ENCODE peak calls at places on chromosomes 3 and 15, in eight cellular contexts. U is Caco-2, Y is NT2/D1, H is hepatocyte, L is mammary epithelial cell, I is Peyer's patch, O is GM23338, B is WERI-Rb-1. N is an unnamed sample.

GRCh38 chr3:183370391-183370790 is 58.0 kb downstream of the MCF2L2 start:
- DNase-seq in U (no peak), Y (no peak), H (no peak), L (no peak), I (no peak), O (no peak), B (no peak), N (no peak)

GRCh38 chr3:64467255-64467944 is 220.4 kb downstream of the ADAMTS9 start:
- DNase-seq in U (no peak), Y (no peak), H (no peak), L (no peak), I (no peak), O (no peak), B (no peak), N (no peak)

GRCh38 chr3:17204049-17204650 is 319.4 kb downstream of the PLCL2 start:
- DNase-seq in U (no peak), Y (no peak), H (no peak), L (no peak), I (no peak), O (no peak), B (no peak), N (no peak)

GRCh38 chr3:192207661-192208060 is 519.7 kb downstream of the FGF12 start:
- DNase-seq in U (no peak), Y (no peak), H (no peak), L (no peak), I (no peak), O (no peak), B (peak; percentile 5), N (peak; percentile 5)

GRCh38 chr15:98657721-98658120 is 9.4 kb downstream of the IGF1R start:
- DNase-seq in U (no peak), Y (no peak), H (no peak), L (peak; percentile 93), I (no peak), O (no peak), B (no peak), N (peak; percentile 66)

GRCh38 chr3:178086419-178086818 is 449.8 kb upstream of the KCNMB2 start:
- DNase-seq in U (no peak), Y (no peak), H (no peak), L (no peak), I (no peak), O (no peak), B (no peak), N (no peak)

GRCh38 chr3:179560791-179561190 is 1.9 kb upstream of the ACTL6A start:
- DNase-seq in U (no peak), Y (no peak), H (no peak), L (no peak), I (no peak), O (no peak), B (no peak), N (no peak)

GRCh38 chr3:151044706-151045105 is 40.8 kb upstream of the MED12L start:
- DNase-seq in U (no peak), Y (no peak), H (no peak), L (peak; percentile 29), I (no peak), O (no peak), B (no peak), N (no peak)

GRCh38 chr15:77527164-77527778 is 105.4 kb downstream of the LINGO1 start:
- DNase-seq in U (peak; percentile 84), Y (no peak), H (peak; percentile 88), L (peak; percentile 24), I (no peak), O (peak; percentile 39), B (peak; percentile 76), N (peak; percentile 58)

GRCh38 chr3:14576163-14576562 is 36.0 kb upstream of the GRIP2 start:
- DNase-seq in U (no peak), Y (no peak), H (no peak), L (no peak), I (no peak), O (no peak), B (no peak), N (no peak)

GRCh38 chr15:50911001-50911400 is 2.5 kb downstream of the AP4E1 start:
- DNase-seq in U (no peak), Y (no peak), H (no peak), L (no peak), I (no peak), O (no peak), B (no peak), N (no peak)

GRCh38 chr15:58340176-58340575 is 91.6 kb upstream of the LIPC start:
- DNase-seq in U (no peak), Y (no peak), H (no peak), L (peak; percentile 52), I (no peak), O (no peak), B (no peak), N (no peak)

GRCh38 chr3:118636841-118637240 is 397.8 kb downstream of the IGSF11 start:
- DNase-seq in U (peak; percentile 56), Y (no peak), H (peak; percentile 39), L (peak; percentile 35), I (no peak), O (peak; percentile 69), B (no peak), N (no peak)

DNA sequence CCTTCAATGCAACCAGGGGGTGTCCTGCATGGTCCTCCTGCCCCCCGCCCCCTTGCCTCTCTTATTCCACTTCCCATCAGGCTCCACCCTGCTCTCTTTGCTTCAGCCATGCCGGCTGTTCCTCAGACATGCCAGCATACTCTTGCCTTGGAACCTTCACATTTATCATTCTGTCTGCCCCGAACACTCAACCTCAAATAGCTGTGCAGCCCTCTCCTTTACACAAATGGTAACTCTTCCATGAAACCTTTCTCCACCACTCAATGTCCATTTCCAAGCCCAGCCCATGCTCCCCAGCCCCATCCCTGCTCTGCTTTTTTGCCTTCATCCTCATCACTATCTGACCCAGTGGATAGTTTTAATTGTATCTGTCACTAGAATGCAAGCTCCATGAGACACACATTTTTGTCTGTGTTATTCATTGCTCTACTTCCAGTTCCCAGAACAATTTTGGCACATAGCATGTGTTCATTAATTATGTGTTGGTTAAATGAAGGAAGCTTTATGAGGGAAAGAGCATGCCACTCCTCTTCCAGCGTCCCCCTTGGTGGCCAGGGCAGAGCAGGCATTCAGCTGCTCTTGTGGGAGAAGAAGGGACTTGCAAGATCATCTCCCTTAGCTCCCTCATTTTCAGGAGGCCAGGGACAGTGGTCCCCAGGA is 654 bp upstream of the GALNT15 start:
- DNase-seq in U (no peak), Y (no peak), H (no peak), L (no peak), I (no peak), O (no peak), B (no peak), N (no peak)
- H3K4me3 ChIP-seq in U (no peak overlapping the region), Y (no peak overlapping the region), H (no peak overlapping the region), L (no peak overlapping the region), I (no peak overlapping the region), O (no peak overlapping the region), B (no peak overlapping the region), N (no peak overlapping the region)

GRCh38 chr3:188152660-188153497 is 1.1 kb upstream of the LPP start:
- DNase-seq in U (peak; percentile 61), Y (peak; percentile 76), H (peak; percentile 78), L (peak; percentile 43), I (peak; percentile 25), O (peak; percentile 83), B (no peak), N (peak; percentile 70)

GRCh38 chr3:188151438-188151837 is 2.5 kb upstream of the LPP start:
- DNase-seq in U (no peak), Y (no peak), H (no peak), L (no peak), I (no peak), O (no peak), B (no peak), N (no peak)

GRCh38 chr3:188149587-188149986 is 4.4 kb upstream of the LPP start:
- DNase-seq in U (no peak), Y (no peak), H (no peak), L (no peak), I (no peak), O (no peak), B (no peak), N (no peak)

GRCh38 chr3:188153498-188153948 is 434 bp upstream of the LPP start:
- DNase-seq in U (peak; percentile 87), Y (peak; percentile 85), H (peak; percentile 95), L (peak; percentile 88), I (peak; percentile 51), O (peak; percentile 95), B (peak; percentile 71), N (peak; percentile 93)

DNA sequence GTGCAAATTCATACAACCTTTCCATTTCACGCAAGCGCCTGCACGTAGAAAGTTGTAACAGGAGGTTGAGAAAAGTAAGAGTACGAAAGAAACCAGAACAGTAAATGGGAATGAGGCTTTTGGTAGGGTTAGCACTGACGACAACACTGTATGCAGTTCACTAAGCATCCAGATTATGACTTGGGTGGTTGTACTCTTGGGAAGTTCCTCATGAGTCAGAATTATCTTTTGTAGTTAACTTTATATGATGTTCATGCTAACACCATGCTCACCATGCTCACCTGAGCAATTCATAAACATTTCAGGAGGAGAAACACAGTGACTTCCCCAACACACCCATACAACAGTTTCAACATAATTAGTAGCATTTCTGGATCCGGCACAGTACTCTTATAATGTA is 3.0 kb upstream of the LPP start:
- DNase-seq in U (no peak), Y (no peak), H (no peak), L (peak; percentile 38), I (no peak), O (no peak), B (no peak), N (no peak)
- H3K36me3 ChIP-seq in U (no peaks in the 10 kb centered on the region), Y (no peaks in the 10 kb centered on the region), H (no peaks in the 10 kb centered on the region), L (no peaks in the 10 kb centered on the region), I (no peaks in the 10 kb centered on the region), O (no peaks in the 10 kb centered on the region), B (no peaks in the 10 kb centered on the region), N (no peaks in the 10 kb centered on the region)

GRCh38 chr3:175258763-175259162 is 399.6 kb downstream of the NAALADL2 start:
- DNase-seq in U (no peak), Y (no peak), H (no peak), L (peak; percentile 50), I (no peak), O (no peak), B (no peak), N (peak; percentile 12)

GRCh38 chr3:175255698-175256097 is 396.6 kb downstream of the NAALADL2 start:
- DNase-seq in U (no peak), Y (no peak), H (no peak), L (peak; percentile 85), I (no peak), O (no peak), B (no peak), N (peak; percentile 33)

DNA sequence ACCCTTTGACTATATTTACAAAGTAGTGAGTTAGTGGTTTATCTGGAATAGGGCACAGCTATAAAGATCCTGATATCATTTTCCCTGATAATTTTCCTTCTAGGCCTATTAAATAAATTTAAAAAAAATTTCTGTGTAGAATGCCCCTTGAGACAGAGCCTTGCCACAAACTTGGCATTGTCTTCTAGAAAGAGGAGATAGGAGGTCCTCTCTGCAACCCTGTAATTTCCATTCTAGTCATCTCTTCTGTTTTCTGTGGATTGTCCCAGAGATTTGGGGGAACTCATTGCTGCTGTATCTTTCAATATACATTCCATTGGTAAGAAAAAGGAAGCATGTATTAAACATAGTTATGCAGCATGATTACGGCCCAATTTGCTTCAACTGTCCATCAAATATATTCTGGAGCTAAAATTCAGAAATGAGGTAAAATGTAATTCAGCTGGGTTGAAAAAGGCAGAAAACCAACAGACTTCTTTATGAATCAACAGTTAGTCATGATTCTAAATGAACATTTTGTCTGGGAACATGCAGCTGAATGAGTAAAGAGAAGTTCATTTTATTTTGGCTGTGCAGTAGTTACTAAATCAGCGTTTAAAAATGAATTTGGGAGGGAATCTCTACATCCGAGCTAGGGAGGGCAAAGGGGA is 401.1 kb downstream of the NAALADL2 start:
- DNase-seq in U (no peak), Y (no peak), H (no peak), L (peak; percentile 60), I (no peak), O (no peak), B (no peak), N (no peak)
- H3K4me3 ChIP-seq in U (no peak overlapping the region), Y (no peak overlapping the region), H (no peak overlapping the region), L (no peak overlapping the region), I (no peak overlapping the region), O (no peak overlapping the region), B (no peak overlapping the region), N (no peak overlapping the region)

GRCh38 chr3:96755519-96755918 is 58.9 kb upstream of the EPHA6 start:
- DNase-seq in U (no peak), Y (no peak), H (no peak), L (no peak), I (no peak), O (no peak), B (no peak), N (peak; percentile 75)
- H3K36me3 ChIP-seq in U (no peaks in the 10 kb centered on the region), Y (no peaks in the 10 kb centered on the region), H (no peaks in the 10 kb centered on the region), L (no peaks in the 10 kb centered on the region), I (no peaks in the 10 kb centered on the region), O (no peaks in the 10 kb centered on the region), B (no peaks in the 10 kb centered on the region), N (no peaks in the 10 kb centered on the region)